ENCODE peak calls at places on chromosomes 4 and X, in eight cellular contexts. W is GM23338, I is sigmoid colon, S is transverse colon, R is stomach, P is suprapubic skin, A is HepG2, C is HCT116. J is an unnamed sample. For H3K36me3, the result is how much of the 10 kb centered on the place peaks cover.

GRCh38 chrX:15299945-15300851 is 15.2 kb downstream of the ASB11 start:
- DNase-seq in W (peak), I (no peak), S (no peak), R (no peak), P (no peak), A (peak), C (no peak), J (no peak)

GRCh38 chr4:15405069-15405468 is 22.8 kb upstream of the C1QTNF7 start:
- DNase-seq in W (no peak), I (no peak), S (no peak), R (no peak), P (no peak), A (no peak), C (no peak), J (no peak)

GRCh38 chr4:26084414-26084813 is 170.4 kb downstream of the SMIM20 start:
- DNase-seq in W (peak), I (no peak), S (no peak), R (no peak), P (no peak), A (no peak), C (no peak), J (no peak)

GRCh38 chr4:26015133-26015651 is 101.2 kb downstream of the SMIM20 start:
- DNase-seq in W (no peak), I (peak), S (no peak), R (peak), P (peak), A (no peak), C (no peak), J (no peak)

GRCh38 chrX:41045960-41046567 is 39.2 kb upstream of the USP9X start:
- DNase-seq in W (peak), I (peak), S (peak), R (no peak), P (no peak), A (no peak), C (no peak), J (no peak)

GRCh38 chr4:19615086-19615689 is 636.5 kb upstream of the SLIT2 start:
- DNase-seq in W (no peak), I (no peak), S (no peak), R (no peak), P (no peak), A (no peak), C (no peak), J (no peak)

GRCh38 chr4:110508827-110509446 is 33.0 kb downstream of the ENPEP start:
- DNase-seq in W (peak), I (no peak), S (no peak), R (no peak), P (no peak), A (no peak), C (no peak), J (no peak)

GRCh38 chrX:23844502-23845138 is 61.6 kb downstream of the SAT1 start:
- DNase-seq in W (no peak), I (no peak), S (peak), R (peak), P (no peak), A (peak), C (no peak), J (no peak)

GRCh38 chrX:16022580-16023170 is 100.7 kb upstream of the GRPR start:
- DNase-seq in W (no peak), I (no peak), S (no peak), R (no peak), P (no peak), A (no peak), C (peak), J (no peak)

GRCh38 chrX:16517206-16517605 is 132.8 kb upstream of the S100G start:
- DNase-seq in W (no peak), I (no peak), S (no peak), R (no peak), P (no peak), A (no peak), C (no peak), J (no peak)

GRCh38 chr4:7481227-7481626 is 46.5 kb upstream of the PSAPL1 start:
- DNase-seq in W (no peak), I (no peak), S (no peak), R (no peak), P (no peak), A (no peak), C (no peak), J (no peak)

GRCh38 chrX:22081475-22082092 is 49.5 kb downstream of the PHEX start:
- DNase-seq in W (peak), I (peak), S (peak), R (peak), P (no peak), A (peak), C (peak), J (no peak)

GRCh38 chrX:118730500-118731247 is 3.3 kb downstream of the IL13RA1 start:
- DNase-seq in W (no peak), I (no peak), S (no peak), R (no peak), P (no peak), A (no peak), C (no peak), J (no peak)

GRCh38 chr4:73800206-73800605 is 36.3 kb upstream of the CXCL6 start:
- DNase-seq in W (no peak), I (no peak), S (no peak), R (no peak), P (no peak), A (no peak), C (no peak), J (no peak)

GRCh38 chr4:76210502-76210901 is 3.1 kb downstream of the SCARB2 start:
- DNase-seq in W (no peak), I (no peak), S (no peak), R (no peak), P (no peak), A (no peak), C (no peak), J (no peak)

GRCh38 chr4:76212851-76213414 is 691 bp downstream of the SCARB2 start:
- DNase-seq in W (peak), I (no peak), S (peak), R (no peak), P (no peak), A (no peak), C (no peak), J (no peak)

GRCh38 chr4:76211769-76212168 is 1.9 kb downstream of the SCARB2 start:
- DNase-seq in W (no peak), I (no peak), S (no peak), R (no peak), P (no peak), A (no peak), C (no peak), J (no peak)

GRCh38 chr4:76213415-76214268 is at the start of gene SCARB2:
- DNase-seq in W (peak), I (peak), S (peak), R (peak), P (peak), A (peak), C (peak), J (peak)

DNA sequence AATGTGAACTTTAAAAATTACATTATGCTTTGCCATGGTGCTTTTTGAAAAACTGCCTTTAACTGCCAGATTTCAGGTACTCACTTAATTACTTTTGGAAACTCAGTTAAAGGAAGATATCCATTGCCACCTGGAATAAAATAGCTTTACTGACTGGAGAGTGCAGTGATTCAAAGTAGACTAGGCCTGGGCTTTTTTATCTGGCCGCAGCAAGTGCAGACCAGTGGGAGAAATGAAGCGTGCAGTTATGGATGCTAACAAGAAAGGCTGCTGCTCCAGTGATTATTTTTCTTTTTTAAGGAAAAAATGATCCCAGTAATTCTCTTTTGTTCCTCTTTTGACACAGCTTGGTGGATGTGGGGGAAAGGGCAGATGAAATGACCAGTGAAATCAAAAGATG is 1.3 kb downstream of the SCARB2 start:
- DNase-seq in W (no peak), I (no peak), S (no peak), R (no peak), P (no peak), A (no peak), C (no peak), J (no peak)
- H3K27ac ChIP-seq in W (no peak), I (peak), S (peak), R (peak), P (peak), A (no peak), C (no peak), J (peak)

GRCh38 chr4:42906906-42907774 is 14.6 kb downstream of the GRXCR1 start:
- DNase-seq in W (no peak), I (no peak), S (peak), R (peak), P (no peak), A (no peak), C (no peak), J (no peak)

GRCh38 chr4:42904986-42905385 is 12.5 kb downstream of the GRXCR1 start:
- DNase-seq in W (no peak), I (no peak), S (no peak), R (peak), P (no peak), A (no peak), C (no peak), J (peak)
- TF ChIP-seq POLR2AphosphoS5 in W (no peak), I (no peak), S (no peak), R (no peak), P (no peak), A (no peak), C (no peak), J (no peak)

GRCh38 chr4:122884504-122884903 is 37.9 kb downstream of the NUDT6 start:
- DNase-seq in W (no peak), I (no peak), S (no peak), R (no peak), P (no peak), A (no peak), C (no peak), J (no peak)
- H3K36me3 ChIP-seq in W (under half), I (under half), S (under half), R (under half), P (under half), A (under half), C (under half), J (under half)

GRCh38 chr4:153428816-153429592 is 37.2 kb upstream of the TMEM131L start:
- DNase-seq in W (no peak), I (peak), S (no peak), R (no peak), P (no peak), A (no peak), C (no peak), J (no peak)

GRCh38 chr4:153432971-153433752 is 33.0 kb upstream of the TMEM131L start:
- DNase-seq in W (peak), I (peak), S (peak), R (peak), P (peak), A (peak), C (peak), J (peak)

GRCh38 chr4:153433753-153434105 is 32.4 kb upstream of the TMEM131L start:
- DNase-seq in W (no peak), I (no peak), S (no peak), R (no peak), P (no peak), A (no peak), C (no peak), J (no peak)

GRCh38 chr4:153438916-153439756 is 27.0 kb upstream of the TMEM131L start:
- DNase-seq in W (no peak), I (no peak), S (no peak), R (no peak), P (no peak), A (no peak), C (no peak), J (no peak)

GRCh38 chr4:153434190-153434589 is 32.0 kb upstream of the TMEM131L start:
- DNase-seq in W (no peak), I (no peak), S (no peak), R (no peak), P (no peak), A (no peak), C (no peak), J (no peak)
- H3K27ac ChIP-seq in W (no peak), I (no peak), S (no peak), R (no peak), P (no peak), A (no peak), C (no peak), J (no peak)